ENCODE peak calls at places on chromosome 3, in seven cellular contexts. G is GM20000, P is KBM-7, I is iPS-NIHi11, L is posterior cingulate gyrus, M is GM19239, K is T47D. H is an unnamed sample.

GRCh38 chr3:99920530-99921376 is 103.1 kb downstream of the CMSS1 start:
- DNase-seq in G (no peak), P (peak; percentile 58), I (peak; percentile 46), L (peak; percentile 17), M (no peak), K (no peak), H (peak; percentile 52)

GRCh38 chr3:172707967-172708366 is 2.9 kb downstream of the NCEH1 start:
- DNase-seq in G (no peak), P (no peak), I (no peak), L (no peak), M (no peak), K (no peak), H (no peak)

GRCh38 chr3:15015456-15015855 is 49.7 kb downstream of the MRPS25 start:
- DNase-seq in G (no peak), P (no peak), I (no peak), L (no peak), M (no peak), K (no peak), H (no peak)

GRCh38 chr3:16124636-16125035 is 49.8 kb upstream of the GALNT15 start:
- DNase-seq in G (no peak), P (no peak), I (no peak), L (no peak), M (no peak), K (no peak), H (no peak)

GRCh38 chr3:157174265-157174615 is 14.3 kb upstream of the CCNL1 start:
- DNase-seq in G (no peak), P (no peak), I (no peak), L (peak; percentile 36), M (no peak), K (peak; percentile 42), H (no peak)

GRCh38 chr3:36868614-36869436 is 76.0 kb downstream of the TRANK1 start:
- DNase-seq in G (peak; percentile 61), P (peak; percentile 67), I (peak; percentile 74), L (peak; percentile 19), M (peak; percentile 30), K (peak; percentile 76), H (peak; percentile 77)

GRCh38 chr3:126858887-126859286 is 124.0 kb upstream of the PLXNA1 start:
- DNase-seq in G (no peak), P (no peak), I (no peak), L (peak; percentile 72), M (no peak), K (no peak), H (no peak)

GRCh38 chr3:56923546-56924224 is 121.9 kb upstream of the ARHGEF3 start:
- DNase-seq in G (no peak), P (no peak), I (peak; percentile 52), L (no peak), M (no peak), K (peak; percentile 54), H (no peak)

GRCh38 chr3:77354958-77355357 is 315.1 kb downstream of the ROBO2 start:
- DNase-seq in G (no peak), P (no peak), I (no peak), L (no peak), M (no peak), K (no peak), H (no peak)

GRCh38 chr3:4738737-4739274 is 240.4 kb upstream of the BHLHE40 start:
- DNase-seq in G (no peak), P (peak; percentile 81), I (no peak), L (no peak), M (no peak), K (no peak), H (no peak)

GRCh38 chr3:52120576-52121458 is 33.4 kb downstream of the POC1A start:
- DNase-seq in G (peak; percentile 41), P (no peak), I (no peak), L (no peak), M (no peak), K (no peak), H (no peak)